ENCODE peak calls at places on chromosomes 5 and 9, in four cellular contexts. U, C, L and K are unnamed samples.

GRCh38 chr5:6822556-6823343 is 109.5 kb downstream of the TENT4A start:
- DNase-seq in C (no peak), L (no peak), U (no peak), K (peak)

GRCh38 chr5:133049726-133050048 is 2.1 kb upstream of the HSPA4 start:
- DNase-seq in C (no peak), U (no peak), L (no peak), K (no peak)

GRCh38 chr9:134943411-134943810 is 25.7 kb upstream of the FCN1 start:
- DNase-seq in C (no peak), L (no peak), U (no peak), K (no peak)

GRCh38 chr9:79301549-79301948 is 270.2 kb upstream of the TLE4 start:
- DNase-seq in U (no peak), L (no peak), C (no peak), K (no peak)

GRCh38 chr5:180208038-180208434 is 975 bp downstream of the RASGEF1C start:
- DNase-seq in U (no peak), L (no peak), C (no peak), K (no peak)

GRCh38 chr9:38422555-38423245 is 1.6 kb downstream of the IGFBPL1 start:
- DNase-seq in L (no peak), C (no peak), U (no peak), K (peak)

GRCh38 chr9:91741529-91741928 is 208.5 kb downstream of the ROR2 start:
- DNase-seq in L (no peak), C (no peak), U (no peak), K (no peak)

GRCh38 chr9:89605181-89606048 is 603 bp downstream of the GADD45G start:
- DNase-seq in L (peak), C (peak), U (peak), K (peak)

GRCh38 chr5:43485406-43485805 is 1.7 kb upstream of the TMEM267 start:
- DNase-seq in C (no peak), L (no peak), U (no peak), K (no peak)

GRCh38 chr5:95715799-95716461 is 15.2 kb upstream of the RHOBTB3 start:
- DNase-seq in U (no peak), L (no peak), C (no peak), K (no peak)

GRCh38 chr5:159362190-159362589 is 31.9 kb upstream of the IL12B start:
- DNase-seq in U (no peak), C (no peak), L (no peak), K (no peak)

GRCh38 chr5:101915559-101915958 is 380.5 kb downstream of the SLCO4C1 start:
- DNase-seq in L (no peak), C (no peak), U (no peak), K (no peak)

GRCh38 chr5:34587355-34588241 is 68.5 kb upstream of the RAI14 start:
- DNase-seq in C (no peak), L (no peak), U (no peak), K (no peak)

GRCh38 chr9:125629451-125629850 is 77.6 kb downstream of the MAPKAP1 start:
- DNase-seq in C (no peak), L (no peak), U (no peak), K (no peak)

GRCh38 chr5:126520593-126520953 is 74.4 kb downstream of the ALDH7A1 start:
- DNase-seq in L (no peak), C (no peak), U (no peak), K (no peak)

GRCh38 chr5:63263409-63263808 is 684.8 kb downstream of the LRRC70 start:
- DNase-seq in L (no peak), C (no peak), U (no peak), K (no peak)

GRCh38 chr9:72623156-72623555 is 101.7 kb downstream of the TMC1 start:
- DNase-seq in U (no peak), C (no peak), L (no peak), K (no peak)

GRCh38 chr9:117825609-117826347 is 121.6 kb downstream of the TLR4 start:
- DNase-seq in C (no peak), U (no peak), L (no peak), K (no peak)

GRCh38 chr9:7316967-7317366 is 482.6 kb downstream of the DMAC1 start:
- DNase-seq in L (no peak), C (no peak), U (no peak), K (no peak)

GRCh38 chr9:131310833-131311554 is 21.5 kb downstream of the PLPP7 start:
- DNase-seq in C (no peak), U (no peak), L (no peak), K (no peak)

GRCh38 chr9:136543830-136544548 is 1.9 kb downstream of the NOTCH1 start:
- DNase-seq in U (peak), C (peak), L (no peak), K (no peak)

GRCh38 chr5:58087905-58088304 is 372.0 kb downstream of the PLK2 start:
- DNase-seq in L (no peak), U (no peak), C (no peak), K (no peak)

GRCh38 chr9:101387871-101388506 is 3.2 kb upstream of the BAAT start:
- DNase-seq in C (no peak), U (no peak), L (no peak), K (peak)

GRCh38 chr5:168434746-168435321 is 51.4 kb upstream of the RARS1 start:
- DNase-seq in L (no peak), U (no peak), C (no peak), K (no peak)

GRCh38 chr9:99401826-99402225 is 179.7 kb downstream of the SEC61B start:
- DNase-seq in C (no peak), L (no peak), U (no peak), K (no peak)

GRCh38 chr9:14478175-14479165 is 164.5 kb upstream of the NFIB start:
- DNase-seq in C (no peak), U (no peak), L (no peak), K (no peak)

GRCh38 chr9:108333406-108334031 is 522.3 kb downstream of the ACTL7B start:
- DNase-seq in U (no peak), C (no peak), L (no peak), K (no peak)

GRCh38 chr5:64458948-64459347 is 46.9 kb upstream of the RGS7BP start:
- DNase-seq in U (no peak), C (no peak), L (no peak), K (no peak)

GRCh38 chr9:130112244-130113151 is 58.8 kb downstream of the GPR107 start:
- DNase-seq in C (peak), L (no peak), U (no peak), K (no peak)

GRCh38 chr5:97417977-97418376 is 234.9 kb upstream of the RIOK2 start:
- DNase-seq in C (no peak), L (no peak), U (no peak), K (no peak)

GRCh38 chr9:110919055-110919445 is 119.2 kb downstream of the LPAR1 start:
- DNase-seq in U (no peak), C (no peak), L (no peak), K (no peak)

GRCh38 chr9:93575706-93576295 is 583 bp upstream of the PHF2 start:
- DNase-seq in L (peak), C (peak), U (no peak), K (no peak)

GRCh38 chr5:9265391-9266287 is 280.2 kb downstream of the SEMA5A start:
- DNase-seq in L (no peak), C (no peak), U (no peak), K (no peak)

GRCh38 chr9:38318755-38319495 is 73.6 kb upstream of the ALDH1B1 start:
- DNase-seq in L (no peak), U (no peak), C (no peak), K (peak)

GRCh38 chr9:96418920-96419690 is 935 bp upstream of the ZNF367 start:
- DNase-seq in L (no peak), U (peak), C (peak), K (peak)

GRCh38 chr5:127187711-127188110 is 102.9 kb upstream of the MEGF10 start:
- DNase-seq in C (no peak), U (no peak), L (no peak), K (no peak)

GRCh38 chr5:104541129-104541528 is 978.5 kb upstream of the NUDT12 start:
- DNase-seq in C (no peak), L (no peak), U (no peak), K (no peak)

GRCh38 chr9:116152941-116153764 is 438 bp upstream of the PAPPA start:
- DNase-seq in L (no peak), U (no peak), C (no peak), K (no peak)

GRCh38 chr9:116151966-116152381 is 1.6 kb upstream of the PAPPA start:
- DNase-seq in L (no peak), C (no peak), U (no peak), K (no peak)

GRCh38 chr9:116153765-116154333 is at the start of gene PAPPA:
- DNase-seq in L (no peak), C (no peak), U (no peak), K (no peak)

GRCh38 chr9:116151199-116151598 is 2.4 kb upstream of the PAPPA start:
- DNase-seq in L (no peak), C (no peak), U (no peak), K (no peak)

GRCh38 chr9:116152390-116152789 is 1.2 kb upstream of the PAPPA start:
- DNase-seq in U (no peak), L (no peak), C (no peak), K (no peak)
- TF ChIP-seq CTCF in U (peak), L (no peak), C (peak), K (peak)

GRCh38 chr5:99795026-99795425 is 740.1 kb upstream of the FAM174A start:
- DNase-seq in C (no peak), U (no peak), L (no peak), K (no peak)
- TF ChIP-seq CTCF in C (no peak), U (no peak), L (no peak), K (no peak)

GRCh38 chr5:171340042-171340441 is 31.0 kb downstream of the TLX3 start:
- DNase-seq in L (no peak), C (no peak), U (no peak), K (no peak)

GRCh38 chr5:171335616-171336015 is 26.6 kb downstream of the TLX3 start:
- DNase-seq in C (no peak), L (no peak), U (no peak), K (no peak)

GRCh38 chr5:171340491-171340890 is 31.4 kb downstream of the TLX3 start:
- DNase-seq in C (no peak), L (no peak), U (no peak), K (no peak)

GRCh38 chr5:171336486-171337206 is 27.6 kb downstream of the TLX3 start:
- DNase-seq in L (no peak), U (no peak), C (no peak), K (peak)

GRCh38 chr5:171337207-171337562 is 28.1 kb downstream of the TLX3 start:
- DNase-seq in U (no peak), L (no peak), C (no peak), K (no peak)
- TF ChIP-seq CTCF in U (no peak), L (no peak), C (no peak), K (no peak)

GRCh38 chr9:87662808-87663528 is 63.0 kb upstream of the CTSL start:
- DNase-seq in L (peak), U (peak), C (peak), K (peak)
- TF ChIP-seq CTCF in L (no peak), U (peak), C (peak), K (peak)